ENCODE peak calls at places on chromosomes 16 and 17, in six cellular contexts. B is heart left ventricle, H is fibroblast of the aortic adventitia, V is lower leg skin, U is HFF-Myc, I is H7. G is an unnamed sample.

GRCh38 chr17:37607637-37608368 is 1.4 kb downstream of the SYNRG start:
- DNase-seq in B (no peak), H (no peak), V (no peak), U (no peak), I (no peak), G (peak)

GRCh38 chr17:61761827-61762226 is 101.5 kb downstream of the BRIP1 start:
- DNase-seq in B (no peak), H (no peak), V (no peak), U (no peak), I (no peak), G (no peak)

GRCh38 chr16:50526796-50527195 is 21.4 kb upstream of the NKD1 start:
- DNase-seq in B (peak), H (no peak), V (peak), U (no peak), I (no peak), G (no peak)

GRCh38 chr17:8120520-8121443 is 2.5 kb upstream of the ALOXE3 start:
- DNase-seq in B (peak), H (peak), V (peak), U (no peak), I (peak), G (peak)

GRCh38 chr16:75340715-75341500 is 89.5 kb upstream of the BCAR1 start:
- DNase-seq in B (no peak), H (peak), V (no peak), U (no peak), I (no peak), G (no peak)

GRCh38 chr17:42680331-42680808 is 1.3 kb downstream of the CCR10 start:
- DNase-seq in B (peak), H (no peak), V (no peak), U (no peak), I (peak), G (peak)

GRCh38 chr17:72498671-72499210 is 377.9 kb downstream of the SOX9 start:
- DNase-seq in B (no peak), H (no peak), V (no peak), U (no peak), I (no peak), G (peak)

GRCh38 chr16:642189-643049 is 791 bp downstream of the MCRIP2 start:
- DNase-seq in B (peak), H (no peak), V (no peak), U (no peak), I (peak), G (peak)

GRCh38 chr16:51497541-51498211 is 346.6 kb upstream of the SALL1 start:
- DNase-seq in B (no peak), H (peak), V (no peak), U (no peak), I (no peak), G (no peak)

GRCh38 chr16:57304169-57305061 is 19.9 kb upstream of the PLLP start:
- DNase-seq in B (peak), H (peak), V (peak), U (no peak), I (no peak), G (peak)

GRCh38 chr16:84579936-84580335 is 37.9 kb downstream of the COTL1 start:
- DNase-seq in B (no peak), H (no peak), V (no peak), U (no peak), I (no peak), G (no peak)

GRCh38 chr16:52545544-52546262 is 1.2 kb downstream of the TOX3 start:
- DNase-seq in B (no peak), H (no peak), V (no peak), U (no peak), I (peak), G (no peak)

GRCh38 chr17:55167024-55167721 is 97.6 kb upstream of the HLF start:
- DNase-seq in B (no peak), H (no peak), V (no peak), U (no peak), I (no peak), G (no peak)

GRCh38 chr16:86848821-86849220 is 270.5 kb downstream of the FOXL1 start:
- DNase-seq in B (no peak), H (no peak), V (no peak), U (no peak), I (no peak), G (no peak)

GRCh38 chr17:32875904-32876413 is 965 bp downstream of the MYO1D start:
- DNase-seq in B (no peak), H (peak), V (no peak), U (no peak), I (no peak), G (no peak)

GRCh38 chr16:19382887-19383816 is 34.5 kb upstream of the TMC5 start:
- DNase-seq in B (no peak), H (no peak), V (no peak), U (no peak), I (peak), G (no peak)

GRCh38 chr17:64781810-64782555 is 119.9 kb upstream of the SMURF2 start:
- DNase-seq in B (no peak), H (no peak), V (peak), U (no peak), I (peak), G (no peak)
- H3K4me3 ChIP-seq in B (peak), H (no peak), V (no peak), U (no peak), I (peak), G (no peak)

GRCh38 chr17:28896491-28896883 is 1.0 kb downstream of the FLOT2 start:
- DNase-seq in B (no peak), H (peak), V (no peak), U (no peak), I (no peak), G (no peak)

GRCh38 chr17:28897769-28898259 is 281 bp upstream of the FLOT2 start:
- DNase-seq in B (no peak), H (no peak), V (no peak), U (no peak), I (no peak), G (no peak)

GRCh38 chr17:28896884-28897768 is at the start of gene FLOT2:
- DNase-seq in B (peak), H (peak), V (peak), U (no peak), I (peak), G (peak)

GRCh38 chr17:28899212-28899815 is 1.8 kb upstream of the FLOT2 start:
- DNase-seq in B (no peak), H (no peak), V (no peak), U (no peak), I (no peak), G (no peak)

DNA sequence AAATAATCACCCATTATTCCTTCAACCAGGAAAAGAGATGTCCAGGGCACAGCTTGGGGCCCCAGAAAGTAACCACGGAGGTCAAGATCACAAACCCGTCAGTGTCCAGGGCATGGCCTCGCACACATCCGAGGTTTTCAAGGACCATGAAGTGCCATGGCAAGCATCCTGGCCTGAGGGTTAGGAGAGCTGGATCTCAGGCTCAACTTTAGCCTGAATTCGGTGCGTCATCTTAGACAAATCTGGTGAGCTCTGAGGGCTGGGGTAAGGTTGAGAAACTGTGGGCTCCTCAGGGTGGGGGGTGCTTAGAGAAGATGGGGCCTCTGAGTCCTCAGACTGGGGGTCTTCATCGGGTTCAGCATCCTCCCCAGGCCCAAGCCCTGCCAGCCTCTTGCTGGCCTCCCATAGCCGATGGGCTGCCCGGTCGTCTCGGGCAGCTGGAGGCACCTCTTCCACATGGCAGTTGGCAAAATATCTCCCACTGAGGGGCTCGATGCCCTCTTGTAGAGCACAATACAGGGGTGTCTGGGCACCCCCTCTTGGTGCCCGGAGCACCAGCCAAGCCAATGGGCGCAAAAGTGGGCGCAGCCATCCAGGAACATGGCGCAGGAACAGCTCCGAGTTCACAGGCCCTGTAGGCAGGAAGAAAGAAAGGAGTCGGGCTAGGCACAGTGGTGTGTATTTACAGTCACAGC is 875 bp upstream of the FLOT2 start:
- DNase-seq in B (no peak), H (no peak), V (no peak), U (no peak), I (peak), G (no peak)
- H3K4me3 ChIP-seq in B (no peak), H (peak), V (no peak), U (peak), I (no peak), G (peak)

DNA sequence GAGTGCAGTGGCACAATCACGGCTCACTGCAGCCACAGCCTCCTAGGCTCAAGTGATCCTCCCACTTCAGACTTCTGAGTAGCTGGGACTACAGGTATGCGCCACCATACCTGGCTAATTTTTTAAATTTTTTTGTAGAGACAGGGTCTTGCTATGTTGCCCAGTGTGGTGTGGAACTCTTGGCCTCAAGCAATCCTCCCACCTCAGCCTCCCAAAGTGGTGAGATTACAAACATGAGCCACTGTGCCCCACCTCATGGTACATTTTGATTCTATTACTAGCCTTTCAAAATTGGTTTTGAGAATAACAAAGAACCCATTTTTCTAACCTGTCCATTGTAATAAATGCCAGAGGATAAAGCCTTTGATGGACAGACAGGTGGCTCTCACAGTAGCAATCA is 1.4 kb downstream of the CCDC43 start:
- DNase-seq in B (no peak), H (no peak), V (no peak), U (no peak), I (no peak), G (no peak)
- H3K4me3 ChIP-seq in B (no peak), H (peak), V (no peak), U (peak), I (no peak), G (peak)

GRCh38 chr17:12522743-12523181 is 142.9 kb upstream of the MYOCD start:
- DNase-seq in B (no peak), H (peak), V (no peak), U (peak), I (peak), G (no peak)
- H3K4me3 ChIP-seq in B (no peak), H (no peak), V (no peak), U (no peak), I (no peak), G (no peak)

DNA sequence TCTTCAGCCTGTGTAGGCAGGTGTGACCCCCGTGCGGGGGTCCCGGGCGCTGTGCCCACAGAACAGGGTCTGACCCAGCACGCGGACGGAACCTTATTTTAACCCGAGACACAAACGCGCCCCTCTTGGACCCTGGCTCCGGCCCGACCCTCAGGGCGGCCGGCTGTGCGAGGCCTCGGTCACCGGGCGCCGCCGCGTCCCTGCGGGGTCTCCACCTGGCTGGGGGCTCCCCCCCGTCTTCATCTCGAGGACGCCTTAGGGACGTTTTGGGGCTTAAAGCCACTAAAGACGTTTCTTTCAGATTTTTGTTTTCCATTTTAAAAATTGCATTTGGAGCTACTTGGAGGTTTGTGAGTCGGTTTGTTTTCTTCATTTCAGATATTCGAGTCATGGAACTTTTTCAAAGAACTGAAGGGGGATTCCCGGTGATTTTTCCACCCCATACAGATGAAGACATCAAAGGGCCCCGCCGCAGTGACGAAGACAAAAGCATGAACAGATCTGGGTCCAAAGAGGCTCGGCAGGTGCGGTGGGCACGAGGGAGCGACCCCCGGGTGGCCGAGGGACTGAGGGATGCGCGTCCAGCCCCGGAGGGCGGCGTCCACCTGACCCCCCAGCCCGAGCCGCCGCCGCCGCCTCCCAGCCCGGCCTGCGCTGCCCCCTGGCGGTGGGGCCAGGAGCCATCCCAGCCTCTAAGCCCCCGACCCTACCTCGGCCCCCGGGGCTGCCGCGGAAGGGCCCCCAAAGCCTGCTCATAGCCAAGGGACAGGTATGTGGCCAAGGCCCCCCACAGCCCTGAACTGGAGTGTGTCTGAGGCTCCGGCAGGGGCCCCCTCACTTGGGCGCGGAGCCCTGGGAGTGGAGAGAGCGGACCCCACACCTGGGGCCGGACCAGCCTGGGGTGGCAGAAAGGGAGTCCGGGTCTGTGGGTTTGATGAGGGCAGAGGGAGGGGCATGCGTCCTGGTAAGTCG is 3.8 kb upstream of the CD7 start:
- DNase-seq in B (no peak), H (no peak), V (no peak), U (no peak), I (peak), G (peak)
- H3K4me3 ChIP-seq in B (no peak), H (no peak), V (no peak), U (no peak), I (no peak), G (peak)

DNA sequence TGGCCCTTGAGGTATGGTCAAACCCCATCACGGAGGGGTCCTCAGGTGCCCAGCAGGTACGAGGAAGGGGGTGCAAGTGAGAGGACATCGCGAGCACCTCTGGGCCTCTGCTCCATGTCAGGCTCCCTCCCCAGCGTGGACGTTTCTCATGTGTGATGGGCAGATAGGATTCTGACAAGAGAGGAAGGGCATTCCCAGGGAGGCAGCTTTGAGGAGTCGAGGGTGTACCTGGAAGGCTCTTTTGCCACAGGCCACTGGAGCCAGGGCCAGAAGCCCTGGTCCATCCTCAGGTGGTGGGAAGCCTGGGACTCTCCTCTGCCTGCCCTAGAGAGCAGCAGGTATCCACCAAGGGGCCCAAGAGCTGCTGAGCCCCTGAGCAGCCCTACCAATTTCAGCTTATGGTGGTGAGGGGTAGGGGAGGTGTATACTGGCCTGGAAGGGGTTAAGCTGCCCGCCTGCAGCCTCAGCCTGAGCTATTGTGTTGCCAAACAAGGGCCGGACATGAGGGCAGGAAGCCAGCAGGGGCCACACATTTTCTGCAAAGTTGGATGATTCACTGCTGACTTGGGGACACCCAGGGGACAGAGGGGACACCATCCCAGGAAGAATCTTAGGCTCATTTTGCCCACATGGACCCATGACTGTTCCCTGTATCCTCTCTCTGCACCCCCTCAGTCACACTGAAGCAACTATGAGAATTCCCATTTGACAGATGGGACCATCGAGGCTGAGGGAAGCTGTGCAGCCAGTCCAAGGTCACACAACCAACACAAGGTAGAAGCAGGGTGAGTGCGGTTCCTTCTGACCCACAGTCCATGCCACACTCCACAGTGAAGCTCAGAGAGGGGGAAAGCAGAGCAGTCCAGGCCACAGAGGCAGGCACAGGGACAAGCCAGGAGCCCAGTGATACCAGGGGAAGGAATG is 1.7 kb downstream of the CDH5 start:
- DNase-seq in B (peak), H (no peak), V (no peak), U (no peak), I (peak), G (no peak)
- H3K4me3 ChIP-seq in B (peak), H (peak), V (no peak), U (no peak), I (no peak), G (no peak)

GRCh38 chr17:82592751-82593589 is 55.3 kb downstream of the WDR45B start:
- DNase-seq in B (peak), H (peak), V (peak), U (peak), I (peak), G (peak)
- H3K4me3 ChIP-seq in B (peak), H (peak), V (peak), U (peak), I (peak), G (peak)

GRCh38 chr17:68953340-68953997 is 1.7 kb downstream of the ABCA8 start:
- DNase-seq in B (no peak), H (peak), V (no peak), U (no peak), I (no peak), G (no peak)

GRCh38 chr17:68957944-68958343 is 2.8 kb upstream of the ABCA8 start:
- DNase-seq in B (no peak), H (no peak), V (no peak), U (no peak), I (no peak), G (no peak)

GRCh38 chr17:68954146-68954971 is 833 bp downstream of the ABCA8 start:
- DNase-seq in B (no peak), H (peak), V (no peak), U (no peak), I (no peak), G (no peak)

GRCh38 chr17:68950725-68951124 is 4.5 kb downstream of the ABCA8 start:
- DNase-seq in B (no peak), H (no peak), V (no peak), U (no peak), I (no peak), G (no peak)

DNA sequence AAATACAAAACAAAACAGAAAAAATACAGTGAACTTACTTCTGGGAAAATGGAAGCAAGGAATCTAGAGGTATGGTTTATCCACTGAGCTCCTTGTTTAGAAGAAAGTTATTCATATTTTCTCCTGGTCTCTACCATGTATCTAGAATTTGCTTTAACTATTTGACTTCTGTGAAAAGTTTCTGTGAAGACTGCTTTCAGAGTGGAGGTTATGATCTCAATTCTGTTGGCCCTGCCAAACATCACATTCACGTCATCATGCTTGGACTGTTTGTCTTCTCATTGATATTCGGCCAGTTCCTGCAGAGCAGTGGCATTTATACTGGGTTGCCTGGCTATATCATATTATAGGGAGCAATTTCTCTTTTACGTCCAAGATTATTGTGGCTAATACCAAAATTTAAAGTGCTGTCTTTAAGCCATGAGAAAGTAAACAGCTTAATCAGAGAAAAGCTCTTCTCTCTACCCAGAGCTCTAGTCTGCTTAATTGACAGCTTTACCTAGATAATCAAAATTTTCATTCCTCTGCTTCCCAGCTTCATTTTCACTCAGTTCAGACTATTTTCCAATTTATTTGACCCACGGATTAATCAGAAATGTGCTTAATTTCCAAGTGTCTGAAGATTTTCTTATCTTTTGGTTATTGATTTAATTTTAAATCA is at the start of gene ABCA8:
- DNase-seq in B (peak), H (peak), V (no peak), U (peak), I (no peak), G (no peak)
- H3K4me3 ChIP-seq in B (peak), H (peak), V (no peak), U (no peak), I (no peak), G (no peak)

GRCh38 chr16:24879684-24880083 is 33.9 kb downstream of the SLC5A11 start:
- DNase-seq in B (no peak), H (no peak), V (no peak), U (no peak), I (no peak), G (no peak)

GRCh38 chr16:24873028-24873427 is 27.3 kb downstream of the SLC5A11 start:
- DNase-seq in B (no peak), H (no peak), V (no peak), U (no peak), I (no peak), G (no peak)

GRCh38 chr16:24871891-24872290 is 26.1 kb downstream of the SLC5A11 start:
- DNase-seq in B (no peak), H (no peak), V (peak), U (no peak), I (no peak), G (no peak)

GRCh38 chr16:24875466-24875865 is 29.7 kb downstream of the SLC5A11 start:
- DNase-seq in B (no peak), H (no peak), V (peak), U (no peak), I (no peak), G (no peak)

GRCh38 chr16:24876231-24876630 is 30.5 kb downstream of the SLC5A11 start:
- DNase-seq in B (no peak), H (no peak), V (peak), U (no peak), I (no peak), G (no peak)
- H3K4me3 ChIP-seq in B (no peak), H (no peak), V (no peak), U (no peak), I (no peak), G (no peak)

G was measured in GM12865.